ENCODE peak calls at places on chromosomes 16 and 17, in six cellular contexts. One of them, this sample, is unnamed.

GRCh38 chr16:87570938-87571867 is 31.1 kb upstream of the JPH3 start:
- DNase-seq in NB4: peak
- DNase-seq in dorsolateral prefrontal cortex: no peak
- DNase-seq in A549: peak
- DNase-seq in CD8-positive, alpha-beta T cell: no peak
- DNase-seq in psoas muscle: no peak
- DNase-seq in this sample: peak

GRCh38 chr17:29867643-29868181 is 62.3 kb downstream of the SSH2 start:
- DNase-seq in dorsolateral prefrontal cortex: no peak
- DNase-seq in psoas muscle: no peak
- DNase-seq in CD8-positive, alpha-beta T cell: no peak
- DNase-seq in NB4: peak
- DNase-seq in A549: no peak
- DNase-seq in this sample: no peak

GRCh38 chr16:12784076-12784475 is 19.6 kb downstream of the CPPED1 start:
- DNase-seq in A549: peak
- DNase-seq in CD8-positive, alpha-beta T cell: no peak
- DNase-seq in psoas muscle: no peak
- DNase-seq in dorsolateral prefrontal cortex: no peak
- DNase-seq in NB4: no peak
- DNase-seq in this sample: no peak

GRCh38 chr17:50955667-50956120 is 89.5 kb upstream of the TOB1 start:
- DNase-seq in NB4: no peak
- DNase-seq in dorsolateral prefrontal cortex: no peak
- DNase-seq in psoas muscle: no peak
- DNase-seq in CD8-positive, alpha-beta T cell: no peak
- DNase-seq in A549: no peak
- DNase-seq in this sample: no peak

GRCh38 chr16:89484923-89485679 is 5.3 kb downstream of the ANKRD11 start:
- DNase-seq in CD8-positive, alpha-beta T cell: no peak
- DNase-seq in NB4: peak
- DNase-seq in dorsolateral prefrontal cortex: no peak
- DNase-seq in psoas muscle: peak
- DNase-seq in A549: no peak
- DNase-seq in this sample: no peak

GRCh38 chr16:27234171-27234570 is 30.8 kb downstream of the KDM8 start:
- DNase-seq in psoas muscle: no peak
- DNase-seq in dorsolateral prefrontal cortex: no peak
- DNase-seq in CD8-positive, alpha-beta T cell: no peak
- DNase-seq in A549: no peak
- DNase-seq in NB4: no peak
- DNase-seq in this sample: no peak

GRCh38 chr16:52474679-52475078 is 72.3 kb downstream of the TOX3 start:
- DNase-seq in CD8-positive, alpha-beta T cell: no peak
- DNase-seq in psoas muscle: no peak
- DNase-seq in NB4: no peak
- DNase-seq in dorsolateral prefrontal cortex: no peak
- DNase-seq in A549: no peak
- DNase-seq in this sample: no peak

GRCh38 chr16:21104124-21104860 is 46.4 kb downstream of the DNAH3 start:
- DNase-seq in dorsolateral prefrontal cortex: no peak
- DNase-seq in NB4: no peak
- DNase-seq in A549: no peak
- DNase-seq in psoas muscle: no peak
- DNase-seq in CD8-positive, alpha-beta T cell: no peak
- DNase-seq in this sample: no peak

GRCh38 chr16:28482026-28482425 is 9.8 kb downstream of the CLN3 start:
- DNase-seq in dorsolateral prefrontal cortex: no peak
- DNase-seq in A549: no peak
- DNase-seq in CD8-positive, alpha-beta T cell: no peak
- DNase-seq in NB4: no peak
- DNase-seq in psoas muscle: no peak
- DNase-seq in this sample: no peak

GRCh38 chr17:33974276-33974675 is 280.8 kb upstream of the CCL2 start:
- DNase-seq in NB4: no peak
- DNase-seq in CD8-positive, alpha-beta T cell: no peak
- DNase-seq in dorsolateral prefrontal cortex: no peak
- DNase-seq in psoas muscle: no peak
- DNase-seq in A549: no peak
- DNase-seq in this sample: no peak

GRCh38 chr16:26335236-26335809 is 643.6 kb downstream of the HS3ST4 start:
- DNase-seq in psoas muscle: no peak
- DNase-seq in CD8-positive, alpha-beta T cell: no peak
- DNase-seq in dorsolateral prefrontal cortex: no peak
- DNase-seq in NB4: no peak
- DNase-seq in A549: no peak
- DNase-seq in this sample: no peak

GRCh38 chr17:49402706-49403105 is 12.0 kb downstream of the PHB1 start:
- DNase-seq in CD8-positive, alpha-beta T cell: no peak
- DNase-seq in NB4: no peak
- DNase-seq in psoas muscle: no peak
- DNase-seq in A549: no peak
- DNase-seq in dorsolateral prefrontal cortex: no peak
- DNase-seq in this sample: no peak

GRCh38 chr16:11107781-11108465 is 148.1 kb downstream of the SOCS1 start:
- DNase-seq in A549: no peak
- DNase-seq in CD8-positive, alpha-beta T cell: no peak
- DNase-seq in psoas muscle: no peak
- DNase-seq in NB4: no peak
- DNase-seq in dorsolateral prefrontal cortex: no peak
- DNase-seq in this sample: no peak

GRCh38 chr17:9451919-9452318 is 123.7 kb downstream of the STX8 start:
- DNase-seq in dorsolateral prefrontal cortex: no peak
- DNase-seq in psoas muscle: no peak
- DNase-seq in NB4: no peak
- DNase-seq in A549: peak
- DNase-seq in CD8-positive, alpha-beta T cell: no peak
- DNase-seq in this sample: no peak

GRCh38 chr17:7176870-7177209 is 2.3 kb downstream of the ASGR1 start:
- DNase-seq in CD8-positive, alpha-beta T cell: no peak
- DNase-seq in dorsolateral prefrontal cortex: no peak
- DNase-seq in NB4: no peak
- DNase-seq in A549: no peak
- DNase-seq in psoas muscle: no peak
- DNase-seq in this sample: no peak

GRCh38 chr16:58000706-58001676 is at the start of gene USB1:
- DNase-seq in dorsolateral prefrontal cortex: peak
- DNase-seq in NB4: peak
- DNase-seq in A549: peak
- DNase-seq in psoas muscle: peak
- DNase-seq in CD8-positive, alpha-beta T cell: peak
- DNase-seq in this sample: peak

GRCh38 chr16:65294154-65294553 is 172.3 kb upstream of the CDH11 start:
- DNase-seq in dorsolateral prefrontal cortex: no peak
- DNase-seq in A549: no peak
- DNase-seq in CD8-positive, alpha-beta T cell: no peak
- DNase-seq in psoas muscle: no peak
- DNase-seq in NB4: no peak
- DNase-seq in this sample: no peak

GRCh38 chr16:2671741-2672140 is 10.6 kb upstream of the KCTD5 start:
- DNase-seq in NB4: no peak
- DNase-seq in dorsolateral prefrontal cortex: no peak
- DNase-seq in A549: no peak
- DNase-seq in CD8-positive, alpha-beta T cell: no peak
- DNase-seq in psoas muscle: no peak
- DNase-seq in this sample: no peak

GRCh38 chr16:19842758-19843157 is 41.9 kb downstream of the GPRC5B start:
- DNase-seq in dorsolateral prefrontal cortex: no peak
- DNase-seq in A549: no peak
- DNase-seq in CD8-positive, alpha-beta T cell: no peak
- DNase-seq in NB4: no peak
- DNase-seq in psoas muscle: no peak
- DNase-seq in this sample: no peak

GRCh38 chr16:88524274-88524972 is 45.8 kb upstream of the ZC3H18 start:
- DNase-seq in CD8-positive, alpha-beta T cell: no peak
- DNase-seq in psoas muscle: no peak
- DNase-seq in A549: no peak
- DNase-seq in dorsolateral prefrontal cortex: no peak
- DNase-seq in NB4: no peak
- DNase-seq in this sample: no peak

GRCh38 chr16:75482434-75483205 is 12.6 kb downstream of the CHST6 start:
- DNase-seq in NB4: no peak
- DNase-seq in dorsolateral prefrontal cortex: no peak
- DNase-seq in CD8-positive, alpha-beta T cell: no peak
- DNase-seq in psoas muscle: no peak
- DNase-seq in A549: no peak
- DNase-seq in this sample: no peak

GRCh38 chr16:77374384-77374783 is 60.5 kb downstream of the ADAMTS18 start:
- DNase-seq in A549: no peak
- DNase-seq in CD8-positive, alpha-beta T cell: no peak
- DNase-seq in NB4: no peak
- DNase-seq in psoas muscle: no peak
- DNase-seq in dorsolateral prefrontal cortex: no peak
- DNase-seq in this sample: peak

GRCh38 chr17:956905-957304 is 22.7 kb downstream of the NXN start:
- DNase-seq in CD8-positive, alpha-beta T cell: no peak
- DNase-seq in A549: peak
- DNase-seq in psoas muscle: no peak
- DNase-seq in NB4: no peak
- DNase-seq in dorsolateral prefrontal cortex: no peak
- DNase-seq in this sample: peak

GRCh38 chr17:78962345-78962983 is 17.3 kb downstream of the LGALS3BP start:
- DNase-seq in dorsolateral prefrontal cortex: no peak
- DNase-seq in psoas muscle: no peak
- DNase-seq in NB4: peak
- DNase-seq in A549: peak
- DNase-seq in CD8-positive, alpha-beta T cell: no peak
- DNase-seq in this sample: peak

GRCh38 chr16:16934660-16935059 is 536.1 kb downstream of the XYLT1 start:
- DNase-seq in NB4: no peak
- DNase-seq in CD8-positive, alpha-beta T cell: no peak
- DNase-seq in dorsolateral prefrontal cortex: no peak
- DNase-seq in psoas muscle: no peak
- DNase-seq in A549: no peak
- DNase-seq in this sample: no peak
- TF ChIP-seq CTCF in NB4: no peak
- TF ChIP-seq CTCF in CD8-positive, alpha-beta T cell: no peak
- TF ChIP-seq CTCF in dorsolateral prefrontal cortex: no peak
- TF ChIP-seq CTCF in psoas muscle: no peak
- TF ChIP-seq CTCF in A549: no peak
- TF ChIP-seq CTCF in this sample: no peak

DNA sequence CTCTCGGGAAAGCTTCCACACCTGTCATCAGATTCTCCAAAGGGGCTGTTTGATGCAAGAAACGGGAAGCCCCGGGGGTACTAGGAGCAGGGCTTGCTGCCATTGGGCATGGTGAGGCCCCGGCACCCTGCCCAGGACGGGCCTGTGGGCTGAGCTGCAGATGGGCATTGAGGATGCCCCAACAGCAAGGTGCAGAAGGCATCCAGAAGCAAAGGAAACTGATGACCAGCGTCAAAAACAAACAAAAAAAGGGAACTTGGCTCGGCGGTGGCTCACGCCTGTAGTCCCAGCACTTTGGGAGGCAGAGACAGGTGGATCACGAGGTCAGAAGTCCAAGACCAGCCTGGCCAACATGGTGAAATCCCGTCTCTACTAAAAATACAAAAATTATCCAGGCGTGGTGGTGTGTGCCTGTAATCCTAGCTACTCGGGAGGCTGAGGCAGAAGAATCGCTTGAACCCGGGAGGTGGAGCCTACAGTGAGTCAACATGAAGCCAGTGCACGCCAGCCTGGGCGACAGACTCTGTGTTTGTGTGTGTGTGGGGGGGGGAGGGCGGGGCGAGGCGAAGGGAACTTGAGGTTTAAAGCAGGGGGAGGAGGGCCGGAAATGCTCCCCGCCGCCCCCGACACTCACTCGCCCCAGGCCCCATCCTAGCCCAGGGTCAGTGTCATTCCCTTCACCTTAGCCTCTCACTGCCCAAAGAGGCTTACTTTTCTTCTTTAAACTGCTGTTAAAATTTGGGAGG is 1.7 kb upstream of the LIMD2 start:
- DNase-seq in NB4: peak
- DNase-seq in psoas muscle: no peak
- DNase-seq in CD8-positive, alpha-beta T cell: peak
- DNase-seq in dorsolateral prefrontal cortex: peak
- DNase-seq in A549: no peak
- DNase-seq in this sample: no peak
- H3K4me3 ChIP-seq in NB4: peak
- H3K4me3 ChIP-seq in psoas muscle: peak
- H3K4me3 ChIP-seq in CD8-positive, alpha-beta T cell: peak
- H3K4me3 ChIP-seq in dorsolateral prefrontal cortex: peak
- H3K4me3 ChIP-seq in A549: no peak
- H3K4me3 ChIP-seq in this sample: no peak

DNA sequence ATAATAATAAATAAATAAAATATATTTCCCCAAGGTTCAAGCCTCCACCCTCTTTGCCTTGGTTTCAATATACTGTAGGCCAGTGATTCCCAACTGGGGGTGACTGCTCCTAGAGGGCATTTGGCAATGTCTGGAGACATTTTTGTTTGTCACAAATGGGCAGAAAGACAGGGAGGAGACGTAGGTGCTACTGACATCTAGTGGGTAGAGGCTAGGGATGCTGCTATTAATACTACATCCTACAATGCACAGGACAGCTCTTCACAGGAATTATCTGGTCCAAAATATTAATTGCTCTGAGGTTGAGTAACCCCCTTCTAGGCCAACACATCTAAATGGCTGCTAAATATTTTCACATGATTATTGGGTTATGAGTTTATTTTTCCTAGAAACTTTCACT is 12.8 kb upstream of the PRR14 start:
- DNase-seq in A549: peak
- DNase-seq in CD8-positive, alpha-beta T cell: no peak
- DNase-seq in NB4: peak
- DNase-seq in psoas muscle: no peak
- DNase-seq in dorsolateral prefrontal cortex: no peak
- DNase-seq in this sample: peak
- TF ChIP-seq CTCF in A549: peak
- TF ChIP-seq CTCF in CD8-positive, alpha-beta T cell: peak
- TF ChIP-seq CTCF in NB4: peak
- TF ChIP-seq CTCF in psoas muscle: peak
- TF ChIP-seq CTCF in dorsolateral prefrontal cortex: no peak
- TF ChIP-seq CTCF in this sample: peak

DNA sequence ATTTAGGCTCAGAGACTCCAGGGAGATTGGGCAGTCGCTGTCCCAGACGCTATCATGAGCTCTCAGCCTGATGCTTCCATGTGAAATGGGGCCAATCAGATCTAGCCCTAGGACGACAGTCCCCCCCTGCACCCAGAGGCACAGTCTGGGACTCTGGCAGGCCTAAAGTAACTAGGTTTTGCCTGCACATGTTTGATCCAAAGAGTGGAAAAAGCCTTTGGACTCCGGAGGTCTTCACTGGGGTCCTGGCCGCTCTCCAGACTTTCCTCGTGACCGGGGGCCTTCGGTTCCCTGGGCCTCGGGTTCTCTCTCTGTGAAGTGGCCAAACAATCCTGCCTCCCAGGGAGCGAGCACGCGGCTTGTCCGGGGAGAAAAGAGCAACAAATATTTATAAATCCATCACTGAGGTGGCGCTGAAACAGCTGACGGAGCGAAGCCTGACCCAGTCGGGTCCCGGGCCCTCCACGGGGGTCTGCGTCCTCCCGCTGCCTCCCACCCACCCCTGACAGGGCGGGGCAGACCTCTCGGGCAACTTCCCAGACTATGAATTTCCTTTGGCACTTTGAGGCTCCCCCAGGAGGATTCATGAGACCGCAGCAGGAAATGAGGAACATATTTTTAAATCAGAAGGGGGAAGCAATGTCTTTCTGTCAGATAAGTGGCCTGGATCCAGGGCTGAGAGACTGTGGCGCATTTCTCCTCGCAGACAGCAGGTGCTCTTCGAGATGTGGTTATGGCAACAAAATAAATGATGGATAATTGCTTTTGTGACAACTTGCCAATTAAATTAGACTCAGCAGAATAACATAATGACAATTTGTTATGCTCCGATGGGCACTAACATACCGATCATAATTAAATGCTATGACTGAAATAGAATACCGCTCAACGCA is 38.9 kb downstream of the MRPS23 start:
- DNase-seq in psoas muscle: peak
- DNase-seq in dorsolateral prefrontal cortex: no peak
- DNase-seq in CD8-positive, alpha-beta T cell: no peak
- DNase-seq in NB4: peak
- DNase-seq in A549: no peak
- DNase-seq in this sample: no peak
- H3K4me3 ChIP-seq in psoas muscle: peak
- H3K4me3 ChIP-seq in dorsolateral prefrontal cortex: peak
- H3K4me3 ChIP-seq in CD8-positive, alpha-beta T cell: no peak
- H3K4me3 ChIP-seq in NB4: no peak
- H3K4me3 ChIP-seq in A549: no peak
- H3K4me3 ChIP-seq in this sample: no peak